ENCODE peak calls at places on chromosome 1, in seven cellular contexts. J, T, A, Q, K, Y and L are unnamed samples.

GRCh38 chr1:179036844-179037465 is 11.3 kb downstream of the FAM20B start:
- DNase-seq in A (no peak), J (no peak), K (no peak), Q (no peak), T (no peak), Y (no peak), L (no peak)

GRCh38 chr1:30933874-30934252 is 25.3 kb upstream of the SDC3 start:
- DNase-seq in Y (no peak), J (no peak), Q (peak; percentile 25), A (no peak), T (no peak), K (no peak), L (no peak)

GRCh38 chr1:56098956-56099355 is 480.4 kb downstream of the PLPP3 start:
- DNase-seq in K (no peak), J (no peak), Q (no peak), Y (no peak), A (no peak), T (peak; percentile 51), L (no peak)

GRCh38 chr1:151371744-151372410 is 628 bp downstream of the SELENBP1 start:
- DNase-seq in Q (no peak), K (peak; percentile 75), Y (peak; percentile 45), J (peak; percentile 67), T (peak; percentile 76), A (peak; percentile 68), L (peak; percentile 36)

GRCh38 chr1:108114026-108114599 is 86.0 kb downstream of the SLC25A24 start:
- DNase-seq in J (no peak), A (no peak), T (no peak), Y (no peak), Q (peak; percentile 17), K (no peak), L (no peak)

GRCh38 chr1:13662498-13662897 is 37.5 kb upstream of the PRDM2 start:
- DNase-seq in J (no peak), K (peak; percentile 14), T (peak; percentile 50), Y (no peak), A (no peak), Q (no peak), L (peak; percentile 52)

GRCh38 chr1:52632732-52633290 is at the start of gene SHISAL2A:
- DNase-seq in K (peak; percentile 48), T (peak; percentile 6), A (no peak), J (peak; percentile 40), Y (no peak), Q (peak; percentile 84), L (no peak)

GRCh38 chr1:154419620-154420020 is 14.5 kb downstream of the IL6R start:
- DNase-seq in T (peak; percentile 96), Y (peak; percentile 86), A (peak; percentile 78), J (peak; percentile 84), Q (no peak), K (peak; percentile 79), L (peak; percentile 95)

GRCh38 chr1:178726545-178726944 is 1.5 kb downstream of the RALGPS2 start:
- DNase-seq in J (no peak), Y (no peak), K (no peak), T (no peak), Q (no peak), A (no peak), L (no peak)

GRCh38 chr1:15417365-15417934 is 7.8 kb downstream of the EFHD2 start:
- DNase-seq in Y (no peak), T (peak; percentile 52), K (peak; percentile 80), A (no peak), J (peak; percentile 37), Q (no peak), L (no peak)

GRCh38 chr1:167487614-167488013 is 30.7 kb downstream of the CD247 start:
- DNase-seq in Q (no peak), K (no peak), J (no peak), Y (no peak), T (no peak), A (no peak), L (no peak)

GRCh38 chr1:228463559-228464455 is 23.4 kb upstream of the RNF187 start:
- DNase-seq in A (no peak), T (peak; percentile 34), Q (peak; percentile 84), K (peak; percentile 39), J (no peak), Y (no peak), L (no peak)
- TF ChIP-seq CTCF in A (no peak), T (no peak), Q (peak; percentile 46), K (no peak), J (no peak), Y (no peak), L (no peak)

GRCh38 chr1:5936126-5936525 is 56.1 kb downstream of the NPHP4 start:
- DNase-seq in A (no peak), Q (no peak), J (no peak), Y (no peak), T (no peak), K (no peak), L (no peak)

GRCh38 chr1:5936621-5937372 is 55.4 kb downstream of the NPHP4 start:
- DNase-seq in Y (no peak), Q (no peak), J (no peak), A (no peak), T (no peak), K (no peak), L (peak; percentile 37)

GRCh38 chr1:5933050-5933449 is 59.2 kb downstream of the NPHP4 start:
- DNase-seq in K (no peak), A (no peak), Y (no peak), T (no peak), J (no peak), Q (no peak), L (no peak)

GRCh38 chr1:5933676-5934057 is 58.6 kb downstream of the NPHP4 start:
- DNase-seq in Y (no peak), J (no peak), K (no peak), T (peak; percentile 5), Q (no peak), A (no peak), L (no peak)

DNA sequence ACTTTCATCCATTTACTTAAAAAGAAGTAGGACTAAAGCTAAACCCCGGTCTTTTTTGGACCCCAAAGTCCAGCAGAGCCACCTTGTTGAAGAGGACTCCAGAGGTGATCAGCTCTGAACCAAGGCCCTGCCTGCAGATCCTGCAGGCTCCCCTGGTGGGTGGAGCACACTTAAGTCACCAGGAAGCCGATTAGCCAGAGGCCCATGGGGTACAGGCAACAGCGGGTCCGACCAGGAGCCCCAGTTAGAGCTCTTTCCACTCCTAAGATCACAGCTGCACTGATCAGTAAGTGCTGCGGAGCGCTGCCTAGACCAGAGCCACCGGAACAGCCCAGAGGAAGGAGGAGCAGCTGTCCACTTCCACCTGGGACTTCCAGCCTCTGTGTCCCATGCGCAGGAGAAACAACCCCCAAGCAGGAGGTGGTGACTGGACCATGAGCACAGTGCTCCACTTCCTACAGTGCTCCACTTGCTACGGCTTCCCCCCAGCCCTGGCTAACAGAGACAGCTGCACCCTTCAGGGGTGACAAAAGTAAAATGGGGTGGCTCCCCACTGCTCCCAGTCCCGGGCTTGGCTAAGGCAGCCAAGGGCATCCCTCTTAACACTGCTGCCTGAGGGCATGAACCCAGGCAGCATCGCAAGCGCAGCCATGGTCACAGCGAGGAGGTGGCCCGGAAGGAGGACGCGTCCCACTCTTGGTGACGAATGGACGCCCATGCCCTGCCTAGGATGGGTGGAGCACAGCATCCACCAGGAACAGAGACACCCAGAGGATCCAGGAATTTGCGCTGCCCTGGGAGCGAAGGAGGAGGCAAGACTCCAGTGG is 58.0 kb downstream of the NPHP4 start:
- DNase-seq in T (no peak), A (no peak), Y (no peak), J (no peak), Q (no peak), K (no peak), L (no peak)
- H3K27ac ChIP-seq in T (no peak overlapping the region), A (no peak overlapping the region), Y (no peak overlapping the region), J (no peak overlapping the region), Q (no peak overlapping the region), K (no peak overlapping the region), L (no peak overlapping the region)

DNA sequence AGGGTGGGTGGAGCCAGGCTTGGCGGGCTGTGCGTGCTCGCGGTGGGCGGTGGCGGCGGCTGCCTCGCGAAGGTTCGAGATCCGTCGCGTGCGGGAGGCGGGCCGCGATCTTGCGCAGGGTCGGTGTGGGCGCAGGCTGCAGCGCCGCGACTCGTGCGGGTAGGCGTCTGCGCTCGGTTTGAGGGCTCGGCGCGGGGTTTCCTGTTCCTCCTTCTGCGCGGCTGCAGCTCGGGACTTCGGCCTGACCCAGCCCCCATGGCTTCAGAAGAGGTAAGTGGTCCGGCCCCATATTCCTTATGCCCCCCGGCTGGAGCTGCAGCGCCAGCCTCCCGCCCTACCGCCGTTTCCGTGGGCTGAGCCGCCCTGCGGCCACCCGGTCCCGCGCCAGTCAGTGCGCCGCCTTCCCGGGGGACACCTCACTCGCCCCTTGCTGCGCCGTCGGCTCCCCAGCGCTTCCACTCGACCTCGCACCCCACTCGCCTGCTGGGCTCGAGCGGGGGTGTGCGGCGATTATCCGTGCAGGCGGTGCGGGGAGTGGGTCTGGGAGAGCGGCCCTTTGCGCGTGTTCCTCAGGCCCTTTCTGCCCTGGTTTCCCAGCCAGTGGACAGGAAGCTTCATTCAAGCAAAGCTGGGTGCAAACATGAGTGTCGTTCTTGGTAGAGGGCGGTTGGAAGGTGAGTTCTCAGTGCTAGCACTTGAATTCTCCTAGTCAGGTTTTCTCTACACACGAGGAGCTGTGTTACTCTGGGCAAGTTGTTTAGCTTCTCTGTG is at the start of gene CACYBP:
- DNase-seq in K (no peak), Y (peak; percentile 26), Q (peak; percentile 42), T (no peak), A (no peak), J (no peak), L (peak; percentile 79)
- H3K4me1 ChIP-seq in K (peaks cover 57% of the 10 kb centered on the region), Y (peaks cover 51% of the 10 kb centered on the region), Q (peaks cover 11% of the 10 kb centered on the region), T (peaks cover 9% of the 10 kb centered on the region), A (peaks cover 7% of the 10 kb centered on the region), J (peaks cover 44% of the 10 kb centered on the region), L (peaks cover 11% of the 10 kb centered on the region)

GRCh38 chr1:81801032-81801833 is 499 bp downstream of the ADGRL2 start:
- DNase-seq in A (peak; percentile 74), Y (peak; percentile 56), K (peak; percentile 60), T (peak; percentile 97), Q (peak; percentile 93), J (peak; percentile 74), L (peak; percentile 90)

GRCh38 chr1:81797701-81798100 is 3.0 kb upstream of the ADGRL2 start:
- DNase-seq in J (no peak), K (no peak), A (no peak), Q (no peak), Y (no peak), T (no peak), L (no peak)

GRCh38 chr1:81800741-81801031 is at the start of gene ADGRL2:
- DNase-seq in Y (no peak), T (no peak), K (no peak), Q (peak; percentile 71), J (peak; percentile 66), A (no peak), L (no peak)

GRCh38 chr1:81801834-81802531 is 1.2 kb downstream of the ADGRL2 start:
- DNase-seq in K (no peak), A (peak; percentile 34), T (peak; percentile 60), Q (peak; percentile 58), J (peak; percentile 38), Y (no peak), L (peak; percentile 29)

DNA sequence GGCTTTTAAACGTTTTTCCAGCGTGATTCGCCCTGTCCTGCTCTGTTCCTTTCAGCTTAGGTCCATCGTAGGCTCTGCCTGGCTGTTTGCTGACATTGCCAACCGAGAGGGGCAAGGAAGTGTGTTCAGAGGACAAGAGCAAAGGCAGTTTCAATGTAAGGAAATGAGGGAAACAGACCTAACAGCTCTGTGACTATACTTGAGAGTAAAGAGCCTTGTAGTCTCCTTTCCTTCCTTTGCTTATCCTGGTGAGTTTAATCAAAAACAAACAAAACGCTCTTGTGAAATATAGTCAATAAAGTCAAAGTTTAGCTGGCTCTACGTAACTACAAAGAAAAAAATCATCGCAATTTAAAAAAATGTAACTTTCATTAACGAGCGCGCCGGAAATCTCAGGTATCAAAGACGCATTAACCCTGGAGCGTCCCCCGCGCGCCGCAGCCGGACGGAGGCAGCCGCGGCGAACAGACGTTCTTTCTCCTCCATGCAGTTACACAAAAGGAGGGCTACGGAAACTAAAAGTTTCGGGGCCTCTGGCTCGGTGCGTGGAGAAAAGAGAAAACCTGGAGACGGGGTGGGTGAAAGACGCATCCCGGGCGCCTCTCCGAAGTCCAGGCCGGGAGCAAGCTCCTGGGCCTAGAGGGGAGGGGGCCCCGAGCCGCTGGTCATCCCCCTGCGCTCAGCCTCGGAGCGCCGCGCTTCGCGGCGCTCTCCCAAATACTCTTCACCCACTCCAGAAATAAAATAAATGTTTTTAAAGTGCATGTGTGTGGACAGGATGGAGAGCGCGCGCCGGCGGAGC is 594 bp upstream of the ADGRL2 start:
- DNase-seq in J (peak; percentile 38), Y (peak; percentile 25), Q (peak; percentile 89), T (peak; percentile 86), A (peak; percentile 64), K (peak; percentile 23), L (peak; percentile 50)
- TF ChIP-seq CTCF in J (no peak), Y (no peak), Q (no peak), T (no peak), A (no peak), K (no peak), L (no peak)